ENCODE peak calls at places on chromosome 13, in seven cellular contexts. G is prostate gland, F is choroid plexus epithelial cell, L is heart left ventricle, K is GM12865, T is tibial artery, D is skeletal muscle cell. J is an unnamed sample.

GRCh38 chr13:26719356-26719945 is 41.1 kb downstream of the GPR12 start:
- DNase-seq in T (no peak), F (peak; percentile 37), K (no peak), D (no peak), G (no peak), L (no peak), J (peak; percentile 67)

GRCh38 chr13:96967248-96967745 is 27.0 kb downstream of the OXGR1 start:
- DNase-seq in F (peak; percentile 4), K (no peak), T (no peak), D (no peak), G (no peak), L (no peak), J (peak; percentile 31)

GRCh38 chr13:97878421-97879375 is 74.8 kb upstream of the IPO5 start:
- DNase-seq in G (no peak), L (no peak), F (peak; percentile 27), D (no peak), K (no peak), T (no peak), J (no peak)

GRCh38 chr13:105603283-105603682 is 932.2 kb downstream of the EFNB2 start:
- DNase-seq in D (no peak), K (no peak), L (no peak), T (no peak), G (no peak), F (no peak), J (no peak)

GRCh38 chr13:65064967-65065366 is 2165.2 kb downstream of the PCDH9 start:
- DNase-seq in F (no peak), D (no peak), G (no peak), K (peak; percentile 31), L (no peak), T (no peak), J (no peak)

GRCh38 chr13:70253834-70254233 is 145.6 kb upstream of the KLHL1 start:
- DNase-seq in T (no peak), F (peak; percentile 70), D (no peak), K (no peak), L (no peak), G (no peak), J (no peak)

GRCh38 chr13:32278456-32278855 is 36.7 kb downstream of the ZAR1L start:
- DNase-seq in D (peak; percentile 61), L (no peak), K (peak; percentile 6), G (no peak), F (peak; percentile 59), T (no peak), J (no peak)

GRCh38 chr13:97307882-97308624 is 85.9 kb downstream of the MBNL2 start:
- DNase-seq in T (no peak), G (no peak), F (peak; percentile 35), L (peak; percentile 52), D (no peak), K (no peak), J (no peak)

GRCh38 chr13:36133950-36134349 is 2.8 kb upstream of the DCLK1 start:
- DNase-seq in K (no peak), D (no peak), G (no peak), T (no peak), F (peak; percentile 14), L (no peak), J (no peak)

GRCh38 chr13:49655906-49656305 is 27.6 kb downstream of the ARL11 start:
- DNase-seq in G (no peak), K (no peak), T (no peak), L (no peak), D (no peak), F (no peak), J (no peak)

GRCh38 chr13:99280166-99280565 is 22.0 kb upstream of the GPR18 start:
- DNase-seq in D (peak; percentile 27), K (no peak), G (no peak), L (no peak), F (peak; percentile 10), T (no peak), J (no peak)

GRCh38 chr13:73334459-73334858 is 275.7 kb downstream of the KLF5 start:
- DNase-seq in G (no peak), F (no peak), D (no peak), L (no peak), K (no peak), T (no peak), J (no peak)

GRCh38 chr13:41019027-41019487 is at the start of gene ELF1:
- DNase-seq in K (peak; percentile 95), T (no peak), F (peak; percentile 65), L (no peak), D (peak; percentile 14), G (peak; percentile 77), J (peak; percentile 90)
- H3K4me3 ChIP-seq in K (peak within 1 kb of the TSS; percentile 96), T (peak within 1 kb of the TSS; percentile 15), F (no peak within 1 kb of the TSS), L (peak within 1 kb of the TSS; percentile 16), D (no peak within 1 kb of the TSS), G (peak within 1 kb of the TSS; percentile 13), J (peak within 1 kb of the TSS; percentile 63)

DNA sequence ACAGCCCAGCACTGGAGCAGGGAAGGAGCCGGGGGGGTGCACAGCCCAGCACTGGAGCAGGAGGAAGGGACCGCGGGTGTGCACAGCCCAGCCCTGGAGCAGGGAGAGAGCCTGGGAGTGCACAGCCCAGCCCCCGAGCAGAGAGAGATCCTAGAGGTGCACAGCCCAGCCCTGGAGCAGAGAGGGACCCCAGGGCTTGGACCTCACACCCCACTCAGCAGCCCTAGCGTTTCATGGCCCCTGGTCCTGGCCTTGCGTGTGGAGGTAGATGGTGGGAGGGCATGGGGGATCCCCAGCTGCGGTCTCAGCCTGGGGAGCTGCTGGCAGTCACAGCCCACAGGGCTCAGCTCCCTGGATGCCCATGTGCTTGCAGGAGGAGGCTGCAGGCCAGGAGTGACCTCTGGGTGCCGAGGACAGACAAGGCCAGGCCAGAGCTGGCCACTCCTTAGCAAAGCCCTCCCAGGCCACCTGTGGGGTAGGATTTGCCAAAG is 25.1 kb downstream of the GAS6 start:
- DNase-seq in G (no peak), L (no peak), F (no peak), K (peak; percentile 42), T (no peak), D (no peak), J (no peak)
- H3K4me3 ChIP-seq in G (no peak overlapping the region), L (peak overlapping the region; percentile 27), F (peak overlapping the region; percentile 42), K (no peak overlapping the region), T (no peak overlapping the region), D (peak overlapping the region; percentile 57), J (no peak overlapping the region)

GRCh38 chr13:91054902-91055301 is 292.6 kb upstream of the MIR17HG start:
- DNase-seq in L (no peak), F (no peak), G (no peak), T (no peak), K (no peak), D (no peak), J (no peak)

GRCh38 chr13:91052873-91053272 is 294.6 kb upstream of the MIR17HG start:
- DNase-seq in K (no peak), G (no peak), D (no peak), F (no peak), L (no peak), T (no peak), J (no peak)

GRCh38 chr13:91058919-91059318 is 288.6 kb upstream of the MIR17HG start:
- DNase-seq in T (no peak), G (no peak), D (no peak), F (no peak), L (no peak), K (no peak), J (no peak)

GRCh38 chr13:91058066-91058465 is 289.4 kb upstream of the MIR17HG start:
- DNase-seq in T (no peak), D (no peak), G (no peak), L (no peak), F (peak; percentile 40), K (peak; percentile 22), J (no peak)

DNA sequence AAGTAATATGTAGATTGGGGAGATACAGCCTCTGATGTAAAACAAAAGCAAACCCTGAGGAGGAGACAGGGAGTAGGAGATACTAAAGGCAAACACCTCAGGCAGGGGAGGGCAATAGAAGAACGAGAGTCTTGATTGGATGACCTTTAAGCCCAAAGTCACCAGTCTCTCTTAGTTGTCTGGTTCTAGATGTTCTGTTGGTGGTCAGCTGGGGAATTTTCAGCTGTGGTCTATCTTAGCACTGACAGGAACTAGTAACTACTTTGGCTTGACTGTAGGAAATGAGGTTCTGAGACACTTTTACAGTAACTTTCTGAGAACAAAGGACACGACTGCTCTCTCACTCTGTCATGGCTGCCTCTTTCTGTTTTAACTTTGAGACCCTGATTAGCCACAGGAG is 290.7 kb upstream of the MIR17HG start:
- DNase-seq in D (no peak), L (no peak), T (no peak), F (no peak), G (no peak), K (peak; percentile 72), J (no peak)
- H3K4me3 ChIP-seq in D (no peak overlapping the region), L (no peak overlapping the region), T (no peak overlapping the region), F (no peak overlapping the region), G (no peak overlapping the region), K (no peak overlapping the region), J (no peak overlapping the region)

DNA sequence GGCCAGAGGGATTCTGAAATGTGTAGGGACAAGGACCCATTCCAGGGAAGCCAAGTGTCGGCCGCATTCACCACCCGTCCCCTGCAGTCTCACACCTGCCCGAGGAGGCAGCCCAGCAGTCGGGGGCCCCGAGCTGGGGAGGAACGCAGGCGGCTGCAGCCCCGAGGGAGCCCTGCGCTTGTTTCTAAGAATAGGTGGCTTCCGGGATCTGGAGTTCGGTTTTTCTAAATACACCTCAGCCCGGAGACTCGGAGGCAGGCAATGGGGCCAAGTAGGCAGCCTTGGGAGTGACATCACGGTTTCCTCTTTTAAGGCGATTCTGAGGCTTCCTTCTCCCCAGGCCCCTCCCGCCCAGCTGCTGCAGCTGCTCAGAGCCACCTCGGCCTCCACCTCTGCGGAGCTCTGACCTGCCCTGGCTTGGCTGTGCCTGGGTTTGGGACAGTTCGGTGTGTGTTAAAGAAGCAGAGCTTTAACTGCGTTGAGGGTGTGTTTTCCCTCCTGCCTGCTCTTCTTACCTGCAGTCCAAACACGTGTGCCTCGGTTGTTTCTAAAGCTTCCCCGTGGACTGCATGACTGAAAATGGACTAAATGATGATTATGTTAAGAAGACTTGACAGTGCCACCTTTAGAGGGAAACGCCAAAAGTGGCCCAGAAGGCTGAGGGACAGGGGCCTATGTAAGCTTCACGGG is 80.5 kb downstream of the COL4A2 start:
- DNase-seq in L (peak; percentile 80), D (no peak), G (peak; percentile 37), K (peak; percentile 25), T (peak; percentile 89), F (peak; percentile 85), J (no peak)
- H3K4me3 ChIP-seq in L (peak overlapping the region; percentile 23), D (peak overlapping the region; percentile 2), G (no peak overlapping the region), K (no peak overlapping the region), T (peak overlapping the region; percentile 29), F (peak overlapping the region; percentile 11), J (no peak overlapping the region)

DNA sequence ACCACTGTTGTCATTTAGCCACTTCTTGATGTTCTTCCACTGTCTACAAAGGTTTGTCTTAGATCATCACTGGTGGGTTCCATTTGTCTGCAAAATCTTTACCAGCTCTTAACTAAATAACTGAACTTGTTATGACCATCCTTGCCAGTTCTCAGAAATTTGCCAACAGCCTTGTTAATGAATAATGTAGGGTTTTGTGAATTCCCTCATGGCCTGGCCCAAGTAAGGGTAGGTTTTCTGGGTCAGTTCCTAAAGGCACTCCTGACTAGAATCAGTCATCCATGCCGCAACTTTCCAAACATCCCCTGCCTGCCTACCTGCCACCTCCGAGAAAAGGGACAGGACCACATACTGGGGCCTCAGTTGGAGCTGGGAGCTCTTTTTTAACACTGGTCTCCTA is 4.0 kb downstream of the COL4A1 start:
- DNase-seq in K (no peak), L (peak; percentile 9), D (no peak), F (no peak), G (no peak), T (no peak), J (no peak)
- H3K4me3 ChIP-seq in K (no peak overlapping the region), L (no peak overlapping the region), D (no peak overlapping the region), F (no peak overlapping the region), G (no peak overlapping the region), T (peak overlapping the region; percentile 79), J (no peak overlapping the region)

GRCh38 chr13:63636231-63636993 is 2220.8 kb upstream of the PCDH20 start:
- DNase-seq in G (no peak), F (peak; percentile 42), K (peak; percentile 10), D (no peak), T (no peak), L (no peak), J (peak; percentile 5)
- H3K4me3 ChIP-seq in G (no peak overlapping the region), F (peak overlapping the region; percentile 47), K (peak overlapping the region; percentile 48), D (peak overlapping the region; percentile 19), T (no peak overlapping the region), L (no peak overlapping the region), J (peak overlapping the region; percentile 33)

J was measured in Jurkat, Clone E6-1.